ENCODE peak calls at places on chromosomes 4 and X, in seven cellular contexts. R, Q, D, N, U, F and P are unnamed samples.

GRCh38 chr4:170026253-170026991 is at the start of gene MFAP3L:
- DNase-seq in R (peak), Q (peak), D (peak), N (peak), U (peak), F (peak), P (peak)

GRCh38 chr4:98573791-98574190 is 84.6 kb downstream of the TSPAN5 start:
- DNase-seq in R (no peak), Q (no peak), D (no peak), N (no peak), U (peak), F (no peak), P (no peak)

GRCh38 chr4:74559853-74560252 is 114.9 kb downstream of the AREG start:
- DNase-seq in R (no peak), Q (no peak), D (no peak), N (no peak), U (no peak), F (no peak), P (no peak)

GRCh38 chr4:105280338-105280809 is 133.7 kb downstream of the TET2 start:
- DNase-seq in R (no peak), Q (no peak), D (peak), N (no peak), U (peak), F (no peak), P (no peak)

GRCh38 chr4:38162240-38162784 is 202.1 kb downstream of the PTTG2 start:
- DNase-seq in R (no peak), Q (no peak), D (peak), N (no peak), U (peak), F (peak), P (no peak)

GRCh38 chr4:149738156-149738555 is 77.5 kb downstream of the IQCM start:
- DNase-seq in R (no peak), Q (no peak), D (no peak), N (no peak), U (no peak), F (no peak), P (no peak)

GRCh38 chrX:154988719-154989118 is 33.8 kb downstream of the F8 start:
- DNase-seq in R (no peak), Q (no peak), D (no peak), N (no peak), U (no peak), F (no peak), P (no peak)

GRCh38 chrX:100931925-100932285 is 3.2 kb upstream of the XKRX start:
- DNase-seq in R (no peak), Q (no peak), D (no peak), N (no peak), U (no peak), F (no peak), P (no peak)

GRCh38 chrX:69179380-69179911 is 14.2 kb upstream of the PJA1 start:
- DNase-seq in R (no peak), Q (no peak), D (no peak), N (no peak), U (no peak), F (peak), P (peak)

GRCh38 chr4:80184053-80184790 is 13.1 kb upstream of the PRDM8 start:
- DNase-seq in R (peak), Q (peak), D (peak), N (peak), U (peak), F (peak), P (peak)

GRCh38 chr4:41541697-41542096 is 3.7 kb downstream of the LIMCH1 start:
- DNase-seq in R (peak), Q (no peak), D (no peak), N (no peak), U (peak), F (no peak), P (no peak)

GRCh38 chr4:1939664-1940509 is 68.7 kb downstream of the NSD2 start:
- DNase-seq in R (no peak), Q (no peak), D (peak), N (no peak), U (peak), F (no peak), P (no peak)

GRCh38 chr4:9832640-9833039 is 51.2 kb downstream of the DRD5 start:
- DNase-seq in R (no peak), Q (no peak), D (no peak), N (no peak), U (no peak), F (no peak), P (no peak)